ENCODE peak calls at places on chromosomes 16 and 17, in five cellular contexts. One of them, this sample, is unnamed. For H3K36me3 and H3K4me1, the result is how much of the 10 kb centered on the place peaks cover.

GRCh38 chr17:15233022-15233805 is 31.9 kb downstream of the PMP22 start:
- DNase-seq in CD8-positive, alpha-beta memory T cell: no peak
- DNase-seq in HepG2: peak
- DNase-seq in CD8-positive, alpha-beta T cell: no peak
- DNase-seq in heart right ventricle: no peak
- DNase-seq in this sample: peak

GRCh38 chr17:81566461-81567126 is 14.4 kb upstream of the FAAP100 start:
- DNase-seq in CD8-positive, alpha-beta memory T cell: no peak
- DNase-seq in HepG2: no peak
- DNase-seq in CD8-positive, alpha-beta T cell: no peak
- DNase-seq in heart right ventricle: peak
- DNase-seq in this sample: no peak

GRCh38 chr17:32596666-32597065 is 109.9 kb downstream of the CDK5R1 start:
- DNase-seq in CD8-positive, alpha-beta memory T cell: no peak
- DNase-seq in HepG2: no peak
- DNase-seq in CD8-positive, alpha-beta T cell: no peak
- DNase-seq in heart right ventricle: no peak
- DNase-seq in this sample: no peak

GRCh38 chr16:87114832-87115231 is 202.4 kb downstream of the C16orf95 start:
- DNase-seq in CD8-positive, alpha-beta memory T cell: no peak
- DNase-seq in HepG2: no peak
- DNase-seq in CD8-positive, alpha-beta T cell: no peak
- DNase-seq in heart right ventricle: no peak
- DNase-seq in this sample: no peak

GRCh38 chr16:69925311-69925710 is 25.8 kb upstream of the CLEC18A start:
- DNase-seq in CD8-positive, alpha-beta memory T cell: no peak
- DNase-seq in HepG2: no peak
- DNase-seq in CD8-positive, alpha-beta T cell: no peak
- DNase-seq in heart right ventricle: no peak
- DNase-seq in this sample: no peak

GRCh38 chr16:63289834-63290460 is 1253.7 kb upstream of the CDH8 start:
- DNase-seq in CD8-positive, alpha-beta memory T cell: no peak
- DNase-seq in HepG2: peak
- DNase-seq in CD8-positive, alpha-beta T cell: no peak
- DNase-seq in heart right ventricle: no peak
- DNase-seq in this sample: peak

GRCh38 chr16:3020604-3021448 is 658 bp downstream of the TNFRSF12A start:
- DNase-seq in CD8-positive, alpha-beta memory T cell: no peak
- DNase-seq in HepG2: peak
- DNase-seq in CD8-positive, alpha-beta T cell: peak
- DNase-seq in heart right ventricle: peak
- DNase-seq in this sample: peak

GRCh38 chr16:4615389-4616046 is 830 bp upstream of the UBALD1 start:
- DNase-seq in CD8-positive, alpha-beta memory T cell: no peak
- DNase-seq in HepG2: no peak
- DNase-seq in CD8-positive, alpha-beta T cell: no peak
- DNase-seq in heart right ventricle: peak
- DNase-seq in this sample: no peak

GRCh38 chr17:29042679-29043538 is at the start of gene PIPOX:
- DNase-seq in CD8-positive, alpha-beta memory T cell: no peak
- DNase-seq in HepG2: peak
- DNase-seq in CD8-positive, alpha-beta T cell: no peak
- DNase-seq in heart right ventricle: peak
- DNase-seq in this sample: no peak

GRCh38 chr16:72990003-72990521 is 57.9 kb downstream of the ZFHX3 start:
- DNase-seq in CD8-positive, alpha-beta memory T cell: no peak
- DNase-seq in HepG2: no peak
- DNase-seq in CD8-positive, alpha-beta T cell: no peak
- DNase-seq in heart right ventricle: peak
- DNase-seq in this sample: no peak

GRCh38 chr16:58501242-58502131 is 1.5 kb downstream of the NDRG4 start:
- DNase-seq in CD8-positive, alpha-beta memory T cell: peak
- DNase-seq in HepG2: peak
- DNase-seq in CD8-positive, alpha-beta T cell: peak
- DNase-seq in heart right ventricle: no peak
- DNase-seq in this sample: peak

GRCh38 chr17:27362909-27363308 is 69.0 kb downstream of the WSB1 start:
- DNase-seq in CD8-positive, alpha-beta memory T cell: no peak
- DNase-seq in HepG2: no peak
- DNase-seq in CD8-positive, alpha-beta T cell: no peak
- DNase-seq in heart right ventricle: no peak
- DNase-seq in this sample: no peak

GRCh38 chr17:63156986-63157385 is 191.0 kb downstream of the TANC2 start:
- DNase-seq in CD8-positive, alpha-beta memory T cell: no peak
- DNase-seq in HepG2: no peak
- DNase-seq in CD8-positive, alpha-beta T cell: no peak
- DNase-seq in heart right ventricle: no peak
- DNase-seq in this sample: no peak

GRCh38 chr17:59892849-59893616 is at the start of the genes RPS6KB1 and TUBD1:
- DNase-seq in CD8-positive, alpha-beta memory T cell: peak
- DNase-seq in HepG2: peak
- DNase-seq in CD8-positive, alpha-beta T cell: peak
- DNase-seq in heart right ventricle: peak
- DNase-seq in this sample: peak

GRCh38 chr17:59890720-59891119 is 2.0 kb downstream of the TUBD1 start:
- DNase-seq in CD8-positive, alpha-beta memory T cell: no peak
- DNase-seq in HepG2: peak
- DNase-seq in CD8-positive, alpha-beta T cell: no peak
- DNase-seq in heart right ventricle: no peak
- DNase-seq in this sample: no peak

GRCh38 chr17:59892251-59892848 is 393 bp downstream of the TUBD1 start:
- DNase-seq in CD8-positive, alpha-beta memory T cell: peak
- DNase-seq in HepG2: no peak
- DNase-seq in CD8-positive, alpha-beta T cell: no peak
- DNase-seq in heart right ventricle: no peak
- DNase-seq in this sample: peak

GRCh38 chr17:59884861-59885260 is 7.9 kb downstream of the TUBD1 start:
- DNase-seq in CD8-positive, alpha-beta memory T cell: no peak
- DNase-seq in HepG2: no peak
- DNase-seq in CD8-positive, alpha-beta T cell: no peak
- DNase-seq in heart right ventricle: no peak
- DNase-seq in this sample: no peak

DNA sequence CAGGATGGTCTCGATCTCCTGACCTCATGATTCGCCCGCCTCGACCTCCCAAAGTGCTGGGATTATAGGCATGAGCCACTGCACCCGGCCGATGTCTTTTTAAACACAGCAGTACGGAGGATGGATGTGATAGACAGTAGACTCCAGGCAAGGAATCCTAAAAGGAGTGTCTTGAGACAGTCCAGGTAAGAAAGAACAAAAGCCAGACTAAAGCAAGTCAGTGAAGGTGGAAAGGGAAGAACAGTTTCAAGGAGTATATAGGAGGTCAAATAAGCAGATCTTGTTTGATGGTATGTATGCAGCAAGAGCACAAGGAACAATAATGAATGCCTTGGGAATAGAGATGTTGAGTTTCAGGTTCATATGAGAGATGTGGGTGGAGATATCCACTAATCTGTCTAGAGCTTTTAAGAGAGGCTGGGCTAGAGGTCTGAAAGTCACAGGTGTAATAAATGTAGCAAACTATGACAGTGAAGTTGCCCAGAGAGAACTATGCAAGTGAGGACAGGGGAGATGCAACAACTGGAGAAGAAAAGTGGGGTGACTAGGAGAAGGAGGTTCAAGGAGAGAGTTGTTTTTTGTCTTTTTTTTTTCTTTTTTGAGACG is 4.5 kb downstream of the TUBD1 start:
- DNase-seq in CD8-positive, alpha-beta memory T cell: no peak
- DNase-seq in HepG2: no peak
- DNase-seq in CD8-positive, alpha-beta T cell: no peak
- DNase-seq in heart right ventricle: no peak
- DNase-seq in this sample: no peak
- H3K36me3 ChIP-seq in CD8-positive, alpha-beta memory T cell: under half
- H3K36me3 ChIP-seq in HepG2: under half
- H3K36me3 ChIP-seq in CD8-positive, alpha-beta T cell: under half
- H3K36me3 ChIP-seq in heart right ventricle: half or more
- H3K36me3 ChIP-seq in this sample: under half

GRCh38 chr16:15446901-15447300 is 12.5 kb downstream of the BMERB1 start:
- DNase-seq in CD8-positive, alpha-beta memory T cell: no peak
- DNase-seq in HepG2: no peak
- DNase-seq in CD8-positive, alpha-beta T cell: no peak
- DNase-seq in heart right ventricle: no peak
- DNase-seq in this sample: no peak

GRCh38 chr16:15452456-15452855 is 18.1 kb downstream of the BMERB1 start:
- DNase-seq in CD8-positive, alpha-beta memory T cell: no peak
- DNase-seq in HepG2: no peak
- DNase-seq in CD8-positive, alpha-beta T cell: no peak
- DNase-seq in heart right ventricle: no peak
- DNase-seq in this sample: no peak

GRCh38 chr16:15445450-15445849 is 11.1 kb downstream of the BMERB1 start:
- DNase-seq in CD8-positive, alpha-beta memory T cell: no peak
- DNase-seq in HepG2: no peak
- DNase-seq in CD8-positive, alpha-beta T cell: no peak
- DNase-seq in heart right ventricle: no peak
- DNase-seq in this sample: no peak

GRCh38 chr16:15450624-15451023 is 16.2 kb downstream of the BMERB1 start:
- DNase-seq in CD8-positive, alpha-beta memory T cell: no peak
- DNase-seq in HepG2: no peak
- DNase-seq in CD8-positive, alpha-beta T cell: no peak
- DNase-seq in heart right ventricle: no peak
- DNase-seq in this sample: no peak

GRCh38 chr16:15451098-15451731 is 16.8 kb downstream of the BMERB1 start:
- DNase-seq in CD8-positive, alpha-beta memory T cell: no peak
- DNase-seq in HepG2: peak
- DNase-seq in CD8-positive, alpha-beta T cell: no peak
- DNase-seq in heart right ventricle: no peak
- DNase-seq in this sample: no peak
- H3K4me1 ChIP-seq in CD8-positive, alpha-beta memory T cell: under half
- H3K4me1 ChIP-seq in HepG2: under half
- H3K4me1 ChIP-seq in CD8-positive, alpha-beta T cell: under half
- H3K4me1 ChIP-seq in heart right ventricle: under half
- H3K4me1 ChIP-seq in this sample: under half

GRCh38 chr17:82722341-82723013 is 6.0 kb downstream of the FN3KRP start:
- DNase-seq in CD8-positive, alpha-beta memory T cell: no peak
- DNase-seq in HepG2: no peak
- DNase-seq in CD8-positive, alpha-beta T cell: no peak
- DNase-seq in heart right ventricle: no peak
- DNase-seq in this sample: no peak
- H3K36me3 ChIP-seq in CD8-positive, alpha-beta memory T cell: under half
- H3K36me3 ChIP-seq in HepG2: under half
- H3K36me3 ChIP-seq in CD8-positive, alpha-beta T cell: under half
- H3K36me3 ChIP-seq in heart right ventricle: half or more
- H3K36me3 ChIP-seq in this sample: under half

GRCh38 chr17:50651661-50652060 is 17.0 kb downstream of the ABCC3 start:
- DNase-seq in CD8-positive, alpha-beta memory T cell: no peak
- DNase-seq in HepG2: no peak
- DNase-seq in CD8-positive, alpha-beta T cell: no peak
- DNase-seq in heart right ventricle: no peak
- DNase-seq in this sample: no peak

GRCh38 chr17:50645748-50646682 is 11.3 kb downstream of the ABCC3 start:
- DNase-seq in CD8-positive, alpha-beta memory T cell: no peak
- DNase-seq in HepG2: no peak
- DNase-seq in CD8-positive, alpha-beta T cell: no peak
- DNase-seq in heart right ventricle: no peak
- DNase-seq in this sample: no peak

GRCh38 chr17:50649042-50649908 is 14.6 kb downstream of the ABCC3 start:
- DNase-seq in CD8-positive, alpha-beta memory T cell: no peak
- DNase-seq in HepG2: no peak
- DNase-seq in CD8-positive, alpha-beta T cell: no peak
- DNase-seq in heart right ventricle: no peak
- DNase-seq in this sample: no peak

GRCh38 chr17:50642722-50643656 is 8.3 kb downstream of the ABCC3 start:
- DNase-seq in CD8-positive, alpha-beta memory T cell: no peak
- DNase-seq in HepG2: peak
- DNase-seq in CD8-positive, alpha-beta T cell: no peak
- DNase-seq in heart right ventricle: no peak
- DNase-seq in this sample: no peak

DNA sequence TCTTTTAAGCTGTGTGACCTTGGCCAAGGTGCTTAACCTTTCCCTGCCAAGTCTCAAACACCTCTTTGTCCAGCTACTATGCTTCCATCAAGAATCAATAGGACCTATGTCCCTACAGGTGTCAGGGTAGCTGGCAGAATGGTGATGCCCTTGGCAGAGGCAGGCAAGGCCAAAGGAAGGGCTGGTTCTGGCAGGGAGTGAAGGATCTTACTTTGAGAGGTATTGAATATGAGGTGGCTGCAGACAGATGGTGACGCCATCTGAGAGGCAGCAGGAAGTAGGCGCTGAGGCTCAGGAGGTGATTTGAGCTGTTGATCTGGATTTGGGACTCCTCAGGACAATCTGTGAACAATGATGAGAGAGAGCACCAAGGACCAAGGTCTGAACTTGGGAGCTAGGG is 12.5 kb downstream of the ABCC3 start:
- DNase-seq in CD8-positive, alpha-beta memory T cell: no peak
- DNase-seq in HepG2: no peak
- DNase-seq in CD8-positive, alpha-beta T cell: no peak
- DNase-seq in heart right ventricle: no peak
- DNase-seq in this sample: no peak
- H3K4me1 ChIP-seq in CD8-positive, alpha-beta memory T cell: under half
- H3K4me1 ChIP-seq in HepG2: under half
- H3K4me1 ChIP-seq in CD8-positive, alpha-beta T cell: under half
- H3K4me1 ChIP-seq in heart right ventricle: under half
- H3K4me1 ChIP-seq in this sample: under half

GRCh38 chr17:45096926-45097325 is 35.4 kb downstream of the PLCD3 start:
- DNase-seq in CD8-positive, alpha-beta memory T cell: no peak
- DNase-seq in HepG2: no peak
- DNase-seq in CD8-positive, alpha-beta T cell: no peak
- DNase-seq in heart right ventricle: no peak
- DNase-seq in this sample: no peak
- H3K36me3 ChIP-seq in CD8-positive, alpha-beta memory T cell: half or more
- H3K36me3 ChIP-seq in HepG2: half or more
- H3K36me3 ChIP-seq in CD8-positive, alpha-beta T cell: half or more
- H3K36me3 ChIP-seq in heart right ventricle: half or more
- H3K36me3 ChIP-seq in this sample: under half

GRCh38 chr17:45301674-45302073 is 15.1 kb downstream of the MAP3K14 start:
- DNase-seq in CD8-positive, alpha-beta memory T cell: no peak
- DNase-seq in HepG2: no peak
- DNase-seq in CD8-positive, alpha-beta T cell: no peak
- DNase-seq in heart right ventricle: no peak
- DNase-seq in this sample: no peak
- H3K4me1 ChIP-seq in CD8-positive, alpha-beta memory T cell: under half
- H3K4me1 ChIP-seq in HepG2: under half
- H3K4me1 ChIP-seq in CD8-positive, alpha-beta T cell: under half
- H3K4me1 ChIP-seq in heart right ventricle: half or more
- H3K4me1 ChIP-seq in this sample: under half

GRCh38 chr17:82808006-82808405 is 31.8 kb downstream of the ZNF750 start:
- DNase-seq in CD8-positive, alpha-beta memory T cell: no peak
- DNase-seq in HepG2: no peak
- DNase-seq in CD8-positive, alpha-beta T cell: no peak
- DNase-seq in heart right ventricle: no peak
- DNase-seq in this sample: no peak
- H3K36me3 ChIP-seq in CD8-positive, alpha-beta memory T cell: under half
- H3K36me3 ChIP-seq in HepG2: under half
- H3K36me3 ChIP-seq in CD8-positive, alpha-beta T cell: under half
- H3K36me3 ChIP-seq in heart right ventricle: under half
- H3K36me3 ChIP-seq in this sample: under half

This sample was measured in Caco-2.